ENCODE peak calls at places on chromosomes 12 and 14, in nine cellular contexts. Y, T, S, H, Z, J, C, N and X are unnamed samples.

GRCh38 chr12:7100239-7100638 is 8.0 kb upstream of the C1R start:
- DNase-seq in N (no peak), H (no peak), S (no peak), T (no peak), Z (no peak), J (no peak), C (no peak), Y (no peak), X (no peak)

GRCh38 chr14:64656986-64657385 is 47.2 kb upstream of the PLEKHG3 start:
- DNase-seq in C (peak), N (no peak), H (no peak), T (peak), Y (no peak), S (no peak), Z (no peak), J (no peak), X (peak)

GRCh38 chr12:6118891-6119568 is 5.4 kb downstream of the VWF start:
- DNase-seq in Z (no peak), Y (no peak), N (no peak), H (no peak), S (no peak), T (no peak), J (peak), C (peak), X (no peak)

GRCh38 chr14:75011356-75012097 is 8.8 kb downstream of the EIF2B2 start:
- DNase-seq in T (no peak), H (no peak), C (peak), J (no peak), Z (no peak), S (no peak), Y (no peak), N (peak), X (peak)

GRCh38 chr12:121356657-121357056 is 4.4 kb upstream of the ANAPC5 start:
- DNase-seq in N (no peak), J (no peak), T (no peak), Z (no peak), H (no peak), C (no peak), Y (no peak), S (no peak), X (no peak)

GRCh38 chr14:26444745-26445144 is 153.1 kb downstream of the NOVA1 start:
- DNase-seq in H (no peak), C (peak), Z (no peak), J (no peak), Y (no peak), T (no peak), N (peak), S (no peak), X (peak)

GRCh38 chr12:49871263-49871561 is 28.3 kb upstream of the BCDIN3D start:
- DNase-seq in S (no peak), C (no peak), J (no peak), H (no peak), T (no peak), Y (no peak), Z (no peak), N (no peak), X (no peak)

GRCh38 chr12:19507823-19508222 is 68.5 kb downstream of the AEBP2 start:
- DNase-seq in Y (no peak), N (peak), J (no peak), C (peak), T (no peak), S (no peak), H (peak), Z (no peak), X (peak)

GRCh38 chr12:54285150-54286041 is 4.9 kb downstream of the HNRNPA1 start:
- DNase-seq in N (no peak), Z (no peak), S (no peak), H (no peak), J (no peak), Y (no peak), C (no peak), T (no peak), X (no peak)
- TF ChIP-seq CTCF in N (peak), Z (peak), S (no peak), H (no peak), J (no peak), Y (no peak), C (peak), T (no peak), X (peak)

GRCh38 chr14:24694680-24695079 is 60.7 kb upstream of the GZMB start:
- DNase-seq in S (no peak), C (no peak), N (no peak), T (no peak), J (no peak), H (no peak), Y (no peak), Z (no peak), X (no peak)
- H3K4me3 ChIP-seq in S (no peak), C (no peak), N (no peak), T (no peak), J (no peak), H (no peak), Y (no peak), Z (no peak), X (no peak)

DNA sequence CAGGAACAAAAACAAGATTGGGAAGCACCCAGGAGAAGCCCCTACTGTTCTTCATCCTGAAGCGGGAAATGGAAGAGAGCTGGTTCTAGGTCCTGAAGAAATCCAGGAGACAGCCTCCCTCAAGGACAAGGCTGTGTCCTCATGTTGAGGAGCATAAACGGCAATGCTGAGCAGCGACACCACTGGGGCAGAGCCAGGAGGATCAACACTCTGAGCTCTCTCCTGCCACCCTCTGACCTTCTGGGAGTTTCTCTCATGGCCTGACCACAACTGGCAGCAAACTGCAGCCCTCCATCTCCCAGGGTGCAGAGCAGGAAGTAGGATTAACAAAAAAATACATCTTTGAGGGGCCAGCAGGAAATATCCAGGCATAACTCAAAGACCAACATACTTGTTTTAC is 1292.2 kb upstream of the TMEM132C start:
- DNase-seq in C (no peak), S (peak), N (no peak), T (no peak), H (no peak), Z (no peak), Y (no peak), J (no peak), X (no peak)
- TF ChIP-seq CTCF in C (no peak), S (peak), N (no peak), T (no peak), H (no peak), Z (no peak), Y (no peak), J (no peak), X (no peak)

GRCh38 chr12:105848286-105848685 is 290.5 kb downstream of the NUAK1 start:
- DNase-seq in S (no peak), N (no peak), H (no peak), T (no peak), Y (no peak), Z (no peak), J (no peak), C (no peak), X (no peak)
- H3K4me3 ChIP-seq in S (no peak), N (no peak), H (no peak), T (no peak), Y (no peak), Z (no peak), J (no peak), C (no peak), X (no peak)

GRCh38 chr12:86837246-86837645 is 581.1 kb upstream of the MGAT4C start:
- DNase-seq in Z (no peak), J (no peak), S (no peak), C (no peak), H (no peak), Y (no peak), N (no peak), T (no peak), X (no peak)

GRCh38 chr12:86838264-86838663 is 582.1 kb upstream of the MGAT4C start:
- DNase-seq in N (no peak), J (no peak), T (no peak), C (no peak), Y (no peak), Z (no peak), H (no peak), S (no peak), X (no peak)

GRCh38 chr12:86834217-86834616 is 578.0 kb upstream of the MGAT4C start:
- DNase-seq in Y (no peak), N (no peak), J (no peak), S (no peak), Z (no peak), H (no peak), T (no peak), C (no peak), X (no peak)

GRCh38 chr12:86838709-86839108 is 582.5 kb upstream of the MGAT4C start:
- DNase-seq in H (no peak), Y (no peak), J (no peak), C (peak), N (no peak), Z (no peak), T (no peak), S (no peak), X (no peak)
- TF ChIP-seq CTCF in H (no peak), Y (no peak), J (peak), C (no peak), N (no peak), Z (no peak), T (no peak), S (no peak), X (no peak)

DNA sequence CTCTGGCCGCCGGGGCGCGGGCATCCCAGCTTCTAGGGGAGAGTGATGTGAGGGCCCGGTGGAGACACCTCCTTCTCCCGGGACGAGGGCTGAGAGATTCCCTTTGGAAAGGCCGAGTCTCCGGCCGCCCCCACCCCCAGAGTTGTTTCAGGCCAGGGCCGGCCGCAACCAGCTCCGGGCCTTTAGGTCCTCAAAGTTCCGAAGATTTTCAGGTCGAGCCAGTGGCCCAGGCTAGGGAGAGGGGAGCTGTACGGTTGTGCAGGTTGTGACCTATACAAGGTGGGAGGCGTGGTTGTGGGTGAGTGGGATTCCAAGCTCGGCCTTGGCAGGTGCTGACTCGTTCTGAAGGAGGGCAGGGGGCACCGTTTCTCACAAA is 18.4 kb upstream of the ANKRD33 start:
- DNase-seq in H (no peak), C (no peak), J (no peak), S (no peak), N (no peak), Z (no peak), T (no peak), Y (no peak), X (no peak)
- H3K4me3 ChIP-seq in H (peak), C (no peak), J (peak), S (peak), N (peak), Z (peak), T (no peak), Y (peak), X (no peak)

DNA sequence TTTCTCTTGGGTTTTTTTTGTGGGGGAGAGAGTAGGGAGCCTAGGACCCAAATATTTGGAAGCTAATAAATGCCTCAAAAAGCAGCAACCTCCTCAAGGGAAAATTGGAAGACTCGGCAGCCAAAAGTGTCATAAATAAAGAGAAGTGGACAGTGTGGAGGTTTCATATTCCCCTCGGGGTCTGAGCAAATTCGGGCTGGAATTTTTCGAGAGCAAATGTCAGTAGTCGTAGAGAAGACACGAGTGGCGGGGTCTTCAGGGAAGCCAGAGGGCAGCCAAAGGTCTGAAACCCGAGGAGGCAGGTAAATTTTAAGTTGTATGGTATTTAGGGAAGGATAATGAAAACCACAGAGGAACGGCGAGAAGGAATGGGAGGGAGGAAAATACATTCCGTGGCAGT is 13.1 kb downstream of the BCL11B start:
- DNase-seq in T (no peak), J (no peak), Z (no peak), N (no peak), S (no peak), H (no peak), C (no peak), Y (no peak), X (no peak)
- TF ChIP-seq CTCF in T (no peak), J (no peak), Z (no peak), N (no peak), S (no peak), H (no peak), C (no peak), Y (no peak), X (no peak)

GRCh38 chr12:31029466-31029865 is 44.2 kb upstream of the DDX11 start:
- DNase-seq in C (no peak), J (no peak), T (no peak), Y (no peak), Z (no peak), H (no peak), N (no peak), S (no peak), X (no peak)
- H3K4me3 ChIP-seq in C (no peak), J (no peak), T (no peak), Y (no peak), Z (no peak), H (no peak), N (no peak), S (no peak), X (no peak)